ENCODE peak calls at places on chromosome 3, in eight cellular contexts. Y, Z, Q, S, R, O, V and N are unnamed samples.

GRCh38 chr3:136546718-136547117 is 205.5 kb downstream of the STAG1 start:
- DNase-seq in Y (no peak), Z (no peak), Q (no peak), S (no peak), R (no peak), O (no peak), V (no peak), N (peak; percentile 7)

GRCh38 chr3:4247391-4247790 is 55.8 kb upstream of the SETMAR start:
- DNase-seq in Y (no peak), Z (no peak), Q (no peak), S (no peak), R (no peak), O (no peak), V (no peak), N (no peak)

GRCh38 chr3:149179225-149179624 is 42.4 kb downstream of the CP start:
- DNase-seq in Y (no peak), Z (no peak), Q (peak; percentile 62), S (no peak), R (no peak), O (no peak), V (no peak), N (no peak)

GRCh38 chr3:184767377-184767776 is 44.6 kb upstream of the VPS8 start:
- DNase-seq in Y (no peak), Z (peak; percentile 33), Q (no peak), S (no peak), R (no peak), O (no peak), V (no peak), N (no peak)

GRCh38 chr3:72270072-72270611 is 485.2 kb upstream of the PROK2 start:
- DNase-seq in Y (peak; percentile 91), Z (peak; percentile 91), Q (peak; percentile 94), S (no peak), R (peak; percentile 86), O (peak; percentile 31), V (peak; percentile 97), N (peak; percentile 25)

GRCh38 chr3:44685128-44685800 is 27.2 kb upstream of the ZNF502 start:
- DNase-seq in Y (peak; percentile 85), Z (peak; percentile 82), Q (peak; percentile 81), S (peak; percentile 49), R (peak; percentile 77), O (peak; percentile 81), V (peak; percentile 72), N (peak; percentile 79)

GRCh38 chr3:46917257-46917656 is 39.7 kb downstream of the PTH1R start:
- DNase-seq in Y (no peak), Z (peak; percentile 9), Q (no peak), S (no peak), R (peak; percentile 7), O (no peak), V (no peak), N (no peak)

GRCh38 chr3:4877173-4877787 is 102.0 kb upstream of the BHLHE40 start:
- DNase-seq in Y (no peak), Z (no peak), Q (no peak), S (no peak), R (no peak), O (no peak), V (no peak), N (no peak)

GRCh38 chr3:9121366-9121765 is 128.1 kb downstream of the SRGAP3 start:
- DNase-seq in Y (no peak), Z (no peak), Q (no peak), S (peak; percentile 53), R (no peak), O (peak; percentile 60), V (no peak), N (no peak)

GRCh38 chr3:101840066-101840465 is 9.2 kb upstream of the NFKBIZ start:
- DNase-seq in Y (no peak), Z (no peak), Q (no peak), S (no peak), R (no peak), O (no peak), V (no peak), N (no peak)

GRCh38 chr3:8837172-8837571 is 67.8 kb upstream of the OXTR start:
- DNase-seq in Y (no peak), Z (no peak), Q (peak; percentile 91), S (no peak), R (no peak), O (no peak), V (no peak), N (no peak)

GRCh38 chr3:58104712-58105111 is 96.5 kb downstream of the FLNB start:
- DNase-seq in Y (no peak), Z (no peak), Q (no peak), S (no peak), R (no peak), O (no peak), V (no peak), N (no peak)

GRCh38 chr3:193560091-193560490 is 5.4 kb upstream of the ATP13A4 start:
- DNase-seq in Y (no peak), Z (no peak), Q (no peak), S (no peak), R (no peak), O (no peak), V (no peak), N (no peak)

GRCh38 chr3:193563429-193563828 is 8.7 kb upstream of the ATP13A4 start:
- DNase-seq in Y (no peak), Z (no peak), Q (no peak), S (no peak), R (no peak), O (no peak), V (no peak), N (no peak)

GRCh38 chr3:193559100-193559499 is 4.4 kb upstream of the ATP13A4 start:
- DNase-seq in Y (no peak), Z (no peak), Q (no peak), S (no peak), R (no peak), O (no peak), V (no peak), N (no peak)

GRCh38 chr3:193560870-193561269 is 6.2 kb upstream of the ATP13A4 start:
- DNase-seq in Y (peak; percentile 31), Z (no peak), Q (no peak), S (no peak), R (peak; percentile 34), O (peak; percentile 26), V (no peak), N (no peak)

DNA sequence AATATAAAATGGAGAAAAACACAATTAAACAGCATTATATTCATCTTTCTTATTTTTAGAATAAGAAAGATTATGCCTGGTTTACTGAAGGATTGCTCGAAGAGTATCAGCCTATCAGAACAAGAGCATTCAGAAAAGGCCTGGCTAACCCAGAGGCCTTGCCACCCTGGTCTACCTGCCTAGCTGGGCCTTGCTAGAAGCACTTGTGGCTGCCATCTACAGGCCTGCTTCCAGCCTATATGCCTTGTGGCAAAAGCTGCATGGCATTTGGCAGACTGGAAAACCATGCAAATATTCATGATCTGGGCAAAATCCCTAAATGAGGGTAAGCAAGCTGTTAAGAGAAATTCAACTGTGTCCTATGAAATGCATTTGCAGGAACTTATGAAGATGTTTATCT is 9.3 kb upstream of the ATP13A4 start:
- DNase-seq in Y (no peak), Z (no peak), Q (no peak), S (no peak), R (no peak), O (peak; percentile 22), V (no peak), N (no peak)
- TF ChIP-seq CTCF in Y (no peak), Z (no peak), Q (no peak), S (no peak), R (peak; percentile 35), O (peak; percentile 22), V (no peak), N (peak; percentile 6)

DNA sequence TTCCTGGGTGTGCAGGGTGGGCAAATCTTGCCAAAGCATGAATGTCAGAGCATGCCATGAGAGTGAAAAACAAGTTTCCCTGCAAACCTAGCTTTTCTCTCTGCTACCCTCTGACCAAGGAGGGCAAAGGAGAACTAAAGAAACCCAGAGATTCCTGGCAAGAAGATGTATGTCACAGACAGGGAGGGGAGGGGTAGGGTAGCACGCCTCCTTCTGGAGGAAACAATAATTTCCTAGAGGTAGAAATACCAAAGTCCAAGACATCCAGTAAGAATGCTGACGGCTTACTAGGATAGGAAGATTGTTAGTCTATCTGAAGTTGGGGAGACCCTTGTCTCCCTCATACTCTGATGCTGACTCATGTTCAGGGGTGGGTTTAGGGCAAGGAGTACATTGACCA is 203.9 kb downstream of the NR1D2 start:
- DNase-seq in Y (no peak), Z (no peak), Q (no peak), S (no peak), R (no peak), O (no peak), V (no peak), N (no peak)
- TF ChIP-seq CTCF in Y (no peak), Z (no peak), Q (no peak), S (no peak), R (no peak), O (no peak), V (no peak), N (no peak)

GRCh38 chr3:43503067-43503728 is 118.6 kb downstream of the ANO10 start:
- DNase-seq in Y (no peak), Z (no peak), Q (no peak), S (no peak), R (no peak), O (no peak), V (no peak), N (peak; percentile 10)
- TF ChIP-seq CTCF in Y (peak; percentile 63), Z (peak; percentile 56), Q (peak; percentile 36), S (peak; percentile 73), R (peak; percentile 69), O (peak; percentile 59), V (no peak), N (no peak)

DNA sequence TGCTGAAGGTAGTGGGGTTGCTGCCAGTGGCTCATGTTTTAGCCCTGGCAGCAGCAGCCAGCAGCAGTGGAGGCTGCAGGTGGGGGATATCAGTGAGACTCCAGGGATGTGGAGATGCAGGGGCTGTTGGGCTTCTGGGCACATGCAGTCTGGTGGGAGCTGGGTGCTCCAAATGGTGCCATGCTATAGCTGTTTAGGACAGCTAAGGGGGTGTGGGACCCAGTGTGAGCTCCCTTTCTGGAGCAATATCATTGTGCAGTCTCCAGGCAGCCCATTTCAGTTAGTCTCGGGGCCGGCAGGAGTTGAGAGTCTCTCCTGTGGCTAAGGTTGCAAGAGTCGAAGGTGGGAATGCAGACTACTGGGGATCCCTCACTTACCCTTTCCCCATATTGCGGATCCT is 111.9 kb downstream of the FAM43A start:
- DNase-seq in Y (no peak), Z (no peak), Q (no peak), S (no peak), R (no peak), O (no peak), V (no peak), N (no peak)
- TF ChIP-seq CTCF in Y (no peak), Z (no peak), Q (no peak), S (no peak), R (no peak), O (no peak), V (no peak), N (no peak)

GRCh38 chr3:140552898-140553297 is 125.0 kb upstream of the TRIM42 start:
- DNase-seq in Y (no peak), Z (no peak), Q (no peak), S (no peak), R (no peak), O (no peak), V (no peak), N (no peak)
- TF ChIP-seq CTCF in Y (peak; percentile 21), Z (no peak), Q (no peak), S (no peak), R (peak; percentile 55), O (no peak), V (no peak), N (no peak)